ENCODE peak calls at places on chromosomes 11 and 22, in eight cellular contexts. A, Z, N, F, B, S, P and J are unnamed samples.

GRCh38 chr11:44016129-44016528 is 31.7 kb upstream of the ACCSL start:
- DNase-seq in S (peak), N (peak), F (peak), B (no peak), P (no peak), A (no peak), Z (no peak), J (no peak)

GRCh38 chr11:10295056-10295901 is 1.3 kb upstream of the SBF2 start:
- DNase-seq in N (no peak), B (no peak), F (no peak), P (no peak), A (no peak), Z (no peak), S (no peak), J (no peak)

GRCh38 chr11:112613051-112613972 is 347.9 kb upstream of the NCAM1 start:
- DNase-seq in B (no peak), Z (peak), N (no peak), A (no peak), P (no peak), S (peak), F (peak), J (peak)

GRCh38 chr11:126394036-126394435 is 38.5 kb downstream of the ST3GAL4 start:
- DNase-seq in N (no peak), A (no peak), P (no peak), F (no peak), Z (no peak), B (peak), S (no peak), J (no peak)

GRCh38 chr11:119796363-119797060 is 67.5 kb upstream of the NECTIN1 start:
- DNase-seq in Z (no peak), P (no peak), S (no peak), F (no peak), B (no peak), N (no peak), A (no peak), J (no peak)

GRCh38 chr11:125180413-125181305 is 16.1 kb downstream of the PKNOX2 start:
- DNase-seq in A (no peak), B (no peak), P (no peak), N (no peak), F (no peak), Z (no peak), S (no peak), J (no peak)

GRCh38 chr22:25492950-25493790 is 71.3 kb upstream of the GRK3 start:
- DNase-seq in Z (no peak), A (no peak), P (peak), S (no peak), B (no peak), F (no peak), N (peak), J (no peak)

GRCh38 chr22:47102081-47102480 is 339.6 kb downstream of the TBC1D22A start:
- DNase-seq in Z (no peak), N (no peak), P (no peak), F (no peak), A (no peak), B (no peak), S (no peak), J (no peak)

GRCh38 chr11:67287355-67288197 is 1.5 kb upstream of the ANKRD13D start:
- DNase-seq in N (no peak), S (no peak), P (no peak), A (peak), B (no peak), Z (no peak), F (no peak), J (no peak)

GRCh38 chr11:108498046-108498815 is at the start of gene POGLUT3:
- DNase-seq in A (no peak), Z (no peak), P (no peak), N (peak), F (peak), S (peak), B (peak), J (no peak)

GRCh38 chr11:56876621-56877312 is 111.9 kb upstream of the OR5AK2 start:
- DNase-seq in S (peak), F (no peak), P (no peak), A (no peak), Z (no peak), N (no peak), B (no peak), J (no peak)

GRCh38 chr11:73273246-73273890 is 1.2 kb downstream of the P2RY6 start:
- DNase-seq in P (no peak), S (no peak), F (no peak), B (peak), A (no peak), Z (no peak), N (no peak), J (no peak)

GRCh38 chr11:3208272-3208671 is 10.3 kb downstream of the MRGPRG start:
- DNase-seq in P (no peak), B (no peak), Z (no peak), F (no peak), N (no peak), S (no peak), A (no peak), J (no peak)